ENCODE peak calls at places on chromosomes 16 and 17, in ten cellular contexts. T is IMR-90, F is psoas muscle, Q is MM.1S, R is prostate gland, A is colonic mucosa, N is PC-3, B is kidney epithelial cell, H is transverse colon, G is mesendoderm. X is an unnamed sample.

GRCh38 chr17:35002876-35003551 is 22.7 kb downstream of the LIG3 start:
- DNase-seq in N (peak; percentile 64), B (no peak), G (no peak), R (peak; percentile 72), Q (no peak), T (peak; percentile 76), H (no peak), A (no peak), F (no peak), X (no peak)

GRCh38 chr16:87970206-87970605 is 19.0 kb downstream of the BANP start:
- DNase-seq in Q (no peak), H (no peak), B (peak; percentile 41), F (no peak), G (no peak), T (peak; percentile 69), R (no peak), N (no peak), A (no peak), X (no peak)

GRCh38 chr17:8223356-8224063 is 13.1 kb upstream of the AURKB start:
- DNase-seq in Q (peak; percentile 58), R (peak; percentile 47), G (peak; percentile 90), N (peak; percentile 26), A (peak; percentile 77), F (peak; percentile 85), B (no peak), T (peak; percentile 47), H (peak; percentile 74), X (no peak)

GRCh38 chr17:80103686-80104085 is 2.3 kb downstream of the GAA start:
- DNase-seq in B (no peak), H (no peak), Q (no peak), A (no peak), R (no peak), N (no peak), G (no peak), T (no peak), F (no peak), X (no peak)

GRCh38 chr17:47739150-47739549 is 6.1 kb downstream of the TBX21 start:
- DNase-seq in F (no peak), G (no peak), Q (no peak), N (no peak), R (no peak), B (no peak), T (no peak), A (no peak), H (no peak), X (no peak)

GRCh38 chr17:75514299-75515228 is 773 bp downstream of the CASKIN2 start:
- DNase-seq in A (no peak), T (peak; percentile 23), F (no peak), Q (no peak), B (peak; percentile 26), G (peak; percentile 37), N (peak; percentile 90), H (peak; percentile 26), R (peak; percentile 58), X (no peak)

GRCh38 chr17:8225813-8226535 is 15.6 kb upstream of the AURKB start:
- DNase-seq in R (no peak), H (peak; percentile 54), N (peak; percentile 55), F (no peak), G (peak; percentile 84), A (peak; percentile 84), B (no peak), Q (no peak), T (peak; percentile 84), X (no peak)

GRCh38 chr17:43917348-43918025 is 10.2 kb upstream of the MPP2 start:
- DNase-seq in R (no peak), T (peak; percentile 10), N (no peak), H (peak; percentile 50), Q (peak; percentile 80), G (peak; percentile 77), B (no peak), A (peak; percentile 56), F (peak; percentile 64), X (no peak)

GRCh38 chr17:34930283-34930682 is 31.0 kb downstream of the CCT6B start:
- DNase-seq in R (no peak), Q (no peak), F (no peak), H (no peak), B (no peak), N (no peak), G (no peak), T (no peak), A (no peak), X (no peak)

GRCh38 chr17:44887016-44887415 is 12.2 kb downstream of the EFTUD2 start:
- DNase-seq in Q (no peak), N (no peak), G (no peak), H (no peak), R (no peak), B (no peak), F (no peak), A (no peak), T (no peak), X (no peak)

GRCh38 chr17:75182569-75183436 is at the start of gene SUMO2:
- DNase-seq in G (peak; percentile 97), T (peak; percentile 94), N (peak; percentile 99), R (peak; percentile 92), F (peak; percentile 98), A (peak; percentile 96), Q (peak; percentile 95), H (peak; percentile 97), B (peak; percentile 61), X (peak; percentile 96)

GRCh38 chr17:65627892-65628622 is 66.6 kb upstream of the AXIN2 start:
- DNase-seq in N (peak; percentile 98), Q (peak; percentile 12), H (peak; percentile 71), R (peak; percentile 85), F (no peak), A (peak; percentile 79), T (peak; percentile 92), G (no peak), B (peak; percentile 79), X (no peak)
- H3K4me3 ChIP-seq in N (peak overlapping the region; percentile 29), Q (peak overlapping the region; percentile 2), H (no peak overlapping the region), R (no peak overlapping the region), F (no peak overlapping the region), A (no peak overlapping the region), T (no peak overlapping the region), G (no peak overlapping the region), B (no peak overlapping the region), X (no peak overlapping the region)

GRCh38 chr16:1678500-1679098 is 520 bp downstream of the JPT2 start:
- DNase-seq in T (peak; percentile 24), Q (no peak), N (peak; percentile 48), B (no peak), R (peak; percentile 65), H (peak; percentile 51), F (no peak), G (peak; percentile 49), A (peak; percentile 50), X (no peak)

GRCh38 chr16:1676661-1677060 is 1.4 kb upstream of the JPT2 start:
- DNase-seq in R (no peak), A (no peak), Q (no peak), F (no peak), B (no peak), G (no peak), N (no peak), T (no peak), H (no peak), X (no peak)

GRCh38 chr16:1677942-1678499 is at the start of gene JPT2:
- DNase-seq in R (peak; percentile 99), T (peak; percentile 95), H (peak; percentile 98), B (peak; percentile 89), G (peak; percentile 99), Q (peak; percentile 97), F (peak; percentile 98), A (peak; percentile 97), N (peak; percentile 95), X (no peak)

GRCh38 chr16:1674751-1675664 is 3.1 kb upstream of the JPT2 start:
- DNase-seq in R (no peak), F (no peak), B (no peak), Q (no peak), G (peak; percentile 55), A (no peak), H (no peak), T (peak; percentile 79), N (peak; percentile 63), X (no peak)

GRCh38 chr16:1677339-1677738 is 740 bp upstream of the JPT2 start:
- DNase-seq in R (no peak), N (no peak), Q (no peak), T (no peak), G (no peak), H (no peak), B (no peak), A (no peak), F (no peak), X (no peak)
- H3K4me3 ChIP-seq in R (peak overlapping the region; percentile 71), N (peak overlapping the region; percentile 76), Q (peak overlapping the region; percentile 49), T (no peak overlapping the region), G (no peak overlapping the region), H (peak overlapping the region; percentile 91), B (no peak overlapping the region), A (no peak overlapping the region), F (peak overlapping the region; percentile 81), X (peak overlapping the region; percentile 72)

GRCh38 chr16:11327277-11328171 is 17.7 kb upstream of the RMI2 start:
- DNase-seq in R (no peak), A (no peak), B (no peak), Q (no peak), H (peak; percentile 53), T (no peak), F (no peak), N (no peak), G (peak; percentile 78), X (no peak)
- H3K4me3 ChIP-seq in R (no peak overlapping the region), A (no peak overlapping the region), B (no peak overlapping the region), Q (no peak overlapping the region), H (no peak overlapping the region), T (no peak overlapping the region), F (no peak overlapping the region), N (no peak overlapping the region), G (no peak overlapping the region), X (no peak overlapping the region)

GRCh38 chr17:39058524-39058923 is 91.3 kb upstream of the FBXO47 start:
- DNase-seq in B (no peak), A (no peak), R (no peak), H (no peak), T (no peak), G (no peak), N (no peak), Q (no peak), F (no peak), X (no peak)

GRCh38 chr17:39054111-39054645 is 87.0 kb upstream of the FBXO47 start:
- DNase-seq in B (no peak), F (no peak), A (no peak), N (no peak), H (no peak), T (peak; percentile 7), G (no peak), Q (no peak), R (no peak), X (no peak)

GRCh38 chr17:39063681-39064069 is 87.8 kb downstream of the PLXDC1 start:
- DNase-seq in A (no peak), H (no peak), R (no peak), T (peak; percentile 12), F (no peak), Q (no peak), B (no peak), N (no peak), G (no peak), X (no peak)

GRCh38 chr17:39062846-39063680 is 88.4 kb downstream of the PLXDC1 start:
- DNase-seq in B (no peak), F (no peak), T (peak; percentile 16), A (no peak), R (peak; percentile 13), G (peak; percentile 13), N (peak; percentile 12), Q (no peak), H (no peak), X (no peak)

DNA sequence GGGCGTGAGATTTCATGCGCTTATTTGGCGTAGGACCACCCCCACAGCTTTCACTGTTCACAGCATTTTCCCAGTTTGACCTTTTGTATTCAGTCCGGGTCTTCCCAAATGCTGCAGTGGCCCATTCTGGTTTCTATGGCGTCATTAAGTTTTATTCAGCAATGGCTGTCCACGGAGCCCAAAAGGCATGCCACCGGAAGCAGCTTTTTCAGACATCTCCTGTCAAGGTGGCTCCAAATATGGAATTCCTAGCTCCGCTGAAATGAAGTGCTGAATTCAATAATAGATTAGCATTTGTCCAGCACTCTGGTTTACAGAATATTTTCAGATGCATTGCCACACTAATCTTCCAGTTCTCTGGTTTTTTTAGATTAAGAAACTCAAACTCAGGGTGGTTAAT is 90.6 kb upstream of the FBXO47 start:
- DNase-seq in N (no peak), B (no peak), F (no peak), Q (no peak), G (no peak), T (no peak), R (no peak), A (no peak), H (no peak), X (no peak)
- H3K4me3 ChIP-seq in N (peak overlapping the region; percentile 76), B (no peak overlapping the region), F (peak overlapping the region; percentile 73), Q (peak overlapping the region; percentile 72), G (no peak overlapping the region), T (no peak overlapping the region), R (no peak overlapping the region), A (no peak overlapping the region), H (no peak overlapping the region), X (peak overlapping the region; percentile 58)